ENCODE peak calls at places on chromosomes 7 and 10, in ten cellular contexts. U, O, B, T, F, K, M, I, W and E are unnamed samples.

GRCh38 chr7:14275346-14275745 is 285.9 kb upstream of the ETV1 start:
- DNase-seq in U (no peak), O (no peak), B (no peak), T (no peak), F (peak; percentile 37), K (no peak), M (no peak), I (no peak), W (no peak), E (no peak)

GRCh38 chr10:28838908-28839307 is 161.6 kb downstream of the BAMBI start:
- DNase-seq in U (no peak), O (no peak), B (no peak), T (no peak), F (no peak), K (no peak), M (no peak), I (no peak), W (no peak), E (peak; percentile 35)

GRCh38 chr10:21249435-21249834 is 276.0 kb downstream of the SKIDA1 start:
- DNase-seq in U (no peak), O (no peak), B (no peak), T (no peak), F (no peak), K (no peak), M (no peak), I (no peak), W (no peak), E (no peak)

GRCh38 chr10:78739411-78740053 is 329.2 kb upstream of the ZMIZ1 start:
- DNase-seq in U (no peak), O (no peak), B (no peak), T (no peak), F (no peak), K (no peak), M (no peak), I (no peak), W (no peak), E (no peak)

GRCh38 chr7:34155225-34155908 is 250.0 kb downstream of the BMPER start:
- DNase-seq in U (peak; percentile 72), O (no peak), B (no peak), T (no peak), F (peak; percentile 98), K (no peak), M (no peak), I (no peak), W (no peak), E (no peak)

GRCh38 chr7:105838273-105839141 is 37.9 kb downstream of the ATXN7L1 start:
- DNase-seq in U (no peak), O (no peak), B (no peak), T (no peak), F (peak; percentile 74), K (no peak), M (peak; percentile 67), I (no peak), W (peak; percentile 56), E (peak; percentile 54)

GRCh38 chr7:88167223-88167622 is 52.6 kb downstream of the SRI start:
- DNase-seq in U (no peak), O (no peak), B (no peak), T (no peak), F (no peak), K (no peak), M (no peak), I (no peak), W (no peak), E (no peak)

GRCh38 chr10:17453377-17454091 is 861 bp downstream of the ST8SIA6 start:
- DNase-seq in U (no peak), O (no peak), B (no peak), T (peak; percentile 66), F (peak; percentile 54), K (no peak), M (peak; percentile 64), I (no peak), W (peak; percentile 40), E (peak; percentile 55)

GRCh38 chr10:114938818-114939193 is 811 bp downstream of the TRUB1 start:
- DNase-seq in U (no peak), O (no peak), B (no peak), T (no peak), F (peak; percentile 10), K (no peak), M (no peak), I (no peak), W (no peak), E (no peak)

GRCh38 chr10:11050301-11051000 is 32.8 kb downstream of the CELF2 start:
- DNase-seq in U (no peak), O (no peak), B (no peak), T (no peak), F (no peak), K (no peak), M (no peak), I (no peak), W (no peak), E (no peak)

GRCh38 chr7:125847706-125848105 is 918.1 kb upstream of the POT1 start:
- DNase-seq in U (no peak), O (no peak), B (no peak), T (no peak), F (no peak), K (no peak), M (no peak), I (no peak), W (no peak), E (no peak)

GRCh38 chr7:88075216-88075615 is 141.2 kb downstream of the ADAM22 start:
- DNase-seq in U (no peak), O (no peak), B (no peak), T (no peak), F (no peak), K (no peak), M (no peak), I (no peak), W (no peak), E (no peak)

GRCh38 chr10:91642831-91643692 is 10.2 kb upstream of the PPP1R3C start:
- DNase-seq in U (no peak), O (no peak), B (no peak), T (no peak), F (peak; percentile 70), K (no peak), M (no peak), I (no peak), W (no peak), E (no peak)

GRCh38 chr7:134818568-134819345 is 39.3 kb downstream of the CALD1 start:
- DNase-seq in U (no peak), O (no peak), B (no peak), T (no peak), F (no peak), K (no peak), M (no peak), I (no peak), W (no peak), E (no peak)

GRCh38 chr10:81428456-81429134 is 446.4 kb upstream of the NRG3 start:
- DNase-seq in U (no peak), O (no peak), B (no peak), T (no peak), F (no peak), K (no peak), M (no peak), I (no peak), W (no peak), E (no peak)

GRCh38 chr7:537911-538634 is 18.4 kb upstream of the PDGFA start:
- DNase-seq in U (peak; percentile 83), O (no peak), B (no peak), T (no peak), F (peak; percentile 91), K (no peak), M (peak; percentile 85), I (peak; percentile 70), W (no peak), E (peak; percentile 99)

GRCh38 chr7:84981038-84981601 is 205.7 kb downstream of the SEMA3D start:
- DNase-seq in U (no peak), O (no peak), B (no peak), T (no peak), F (peak; percentile 15), K (no peak), M (no peak), I (no peak), W (peak; percentile 95), E (no peak)

GRCh38 chr10:14415676-14416307 is 85.1 kb upstream of the FRMD4A start:
- DNase-seq in U (no peak), O (no peak), B (no peak), T (no peak), F (no peak), K (no peak), M (no peak), I (no peak), W (no peak), E (no peak)

GRCh38 chr10:124693801-124694416 is 50.3 kb downstream of the FAM53B start:
- DNase-seq in U (no peak), O (no peak), B (no peak), T (no peak), F (no peak), K (no peak), M (no peak), I (no peak), W (peak; percentile 21), E (no peak)

GRCh38 chr7:19294629-19295028 is 149.4 kb upstream of the FERD3L start:
- DNase-seq in U (no peak), O (no peak), B (no peak), T (no peak), F (peak; percentile 12), K (no peak), M (no peak), I (peak; percentile 69), W (peak; percentile 48), E (no peak)

GRCh38 chr10:110786172-110786571 is 85.6 kb upstream of the PDCD4 start:
- DNase-seq in U (no peak), O (no peak), B (no peak), T (no peak), F (no peak), K (no peak), M (no peak), I (no peak), W (no peak), E (no peak)

GRCh38 chr7:116330961-116331360 is 120.6 kb downstream of the TES start:
- DNase-seq in U (no peak), O (no peak), B (no peak), T (no peak), F (peak; percentile 46), K (no peak), M (no peak), I (peak; percentile 87), W (no peak), E (no peak)

GRCh38 chr7:147332988-147333387 is 1216.4 kb downstream of the CNTNAP2 start:
- DNase-seq in U (no peak), O (no peak), B (no peak), T (no peak), F (no peak), K (no peak), M (no peak), I (no peak), W (no peak), E (no peak)

GRCh38 chr7:101232141-101232821 is 5.3 kb downstream of the CLDN15 start:
- DNase-seq in U (no peak), O (no peak), B (peak; percentile 69), T (no peak), F (no peak), K (no peak), M (peak; percentile 71), I (no peak), W (peak; percentile 76), E (peak; percentile 58)

GRCh38 chr10:128897414-128897928 is 569.6 kb upstream of the MGMT start:
- DNase-seq in U (no peak), O (no peak), B (no peak), T (no peak), F (no peak), K (no peak), M (no peak), I (no peak), W (no peak), E (no peak)

GRCh38 chr10:69636626-69637550 is 6.8 kb downstream of the FAM241B start:
- DNase-seq in U (peak; percentile 17), O (no peak), B (no peak), T (peak; percentile 40), F (peak; percentile 20), K (no peak), M (no peak), I (no peak), W (peak; percentile 21), E (no peak)

GRCh38 chr10:96789571-96790108 is 42.5 kb upstream of the LCOR start:
- DNase-seq in U (peak; percentile 66), O (no peak), B (no peak), T (peak; percentile 60), F (no peak), K (peak; percentile 59), M (no peak), I (no peak), W (no peak), E (no peak)

GRCh38 chr10:770975-771374 is 81.5 kb upstream of the DIP2C start:
- DNase-seq in U (no peak), O (no peak), B (no peak), T (no peak), F (no peak), K (no peak), M (no peak), I (no peak), W (no peak), E (no peak)